ENCODE peak calls at places on chromosomes 1 and 21, in nine cellular contexts. Y is tibial nerve, N is SK-N-SH, W is A549, C is HepG2, A is K562, R is H1, Q is stomach, S is esophagus muscularis mucosa. L is an unnamed sample.

GRCh38 chr1:111690306-111690617 is 48.9 kb downstream of the INKA2 start:
- DNase-seq in Y (peak), N (peak), W (no peak), C (no peak), A (no peak), R (no peak), Q (peak), S (no peak), L (peak)

GRCh38 chr21:38952890-38953289 is 147.2 kb downstream of the ETS2 start:
- DNase-seq in Y (no peak), N (no peak), W (no peak), C (no peak), A (no peak), R (no peak), Q (no peak), S (no peak), L (no peak)

GRCh38 chr1:157894613-157895012 is 53.0 kb upstream of the CD5L start:
- DNase-seq in Y (no peak), N (no peak), W (no peak), C (no peak), A (no peak), R (no peak), Q (no peak), S (no peak), L (no peak)

GRCh38 chr1:3315399-3315798 is 139.1 kb upstream of the ARHGEF16 start:
- DNase-seq in Y (no peak), N (no peak), W (no peak), C (no peak), A (no peak), R (no peak), Q (no peak), S (no peak), L (no peak)

GRCh38 chr21:46634966-46635323 is 529 bp upstream of the PRMT2 start:
- DNase-seq in Y (peak), N (peak), W (peak), C (peak), A (peak), R (no peak), Q (peak), S (peak), L (no peak)

GRCh38 chr1:109882288-109883245 is 28.1 kb upstream of the CSF1 start:
- DNase-seq in Y (no peak), N (no peak), W (no peak), C (peak), A (peak), R (no peak), Q (no peak), S (no peak), L (no peak)

GRCh38 chr1:67862685-67863084 is 29.4 kb upstream of the GNG12 start:
- DNase-seq in Y (no peak), N (no peak), W (no peak), C (no peak), A (no peak), R (no peak), Q (no peak), S (no peak), L (no peak)

GRCh38 chr1:19682257-19682656 is 17.6 kb downstream of the HTR6 start:
- DNase-seq in Y (no peak), N (peak), W (no peak), C (no peak), A (peak), R (no peak), Q (no peak), S (no peak), L (no peak)

GRCh38 chr1:115408489-115409002 is 70.5 kb upstream of the NGF start:
- DNase-seq in Y (no peak), N (no peak), W (no peak), C (no peak), A (no peak), R (no peak), Q (no peak), S (peak), L (no peak)

GRCh38 chr1:190478193-190479007 is 736 bp upstream of the BRINP3 start:
- DNase-seq in Y (no peak), N (peak), W (peak), C (no peak), A (no peak), R (peak), Q (no peak), S (no peak), L (peak)

GRCh38 chr1:162021124-162021523 is 2.5 kb downstream of the OLFML2B start:
- DNase-seq in Y (no peak), N (no peak), W (no peak), C (no peak), A (no peak), R (no peak), Q (no peak), S (no peak), L (no peak)

GRCh38 chr1:109935451-109935900 is 24.8 kb downstream of the CSF1 start:
- DNase-seq in Y (no peak), N (no peak), W (no peak), C (peak), A (no peak), R (no peak), Q (peak), S (no peak), L (peak)

GRCh38 chr1:206589206-206589605 is 23.1 kb downstream of the EIF2D start:
- DNase-seq in Y (no peak), N (no peak), W (no peak), C (no peak), A (no peak), R (no peak), Q (no peak), S (no peak), L (no peak)

GRCh38 chr1:96710708-96711477 is 10.7 kb upstream of the PTBP2 start:
- DNase-seq in Y (no peak), N (no peak), W (no peak), C (no peak), A (no peak), R (no peak), Q (no peak), S (no peak), L (no peak)

GRCh38 chr1:11498956-11499824 is 20.2 kb downstream of the DISP3 start:
- DNase-seq in Y (no peak), N (no peak), W (no peak), C (no peak), A (no peak), R (peak), Q (no peak), S (no peak), L (no peak)

GRCh38 chr1:159448181-159448580 is 8.7 kb downstream of the OR10J1 start:
- DNase-seq in Y (no peak), N (no peak), W (no peak), C (no peak), A (no peak), R (no peak), Q (no peak), S (no peak), L (no peak)

GRCh38 chr1:181104790-181105133 is 16.3 kb downstream of the IER5 start:
- DNase-seq in Y (no peak), N (no peak), W (no peak), C (peak), A (no peak), R (no peak), Q (no peak), S (no peak), L (peak)

DNA sequence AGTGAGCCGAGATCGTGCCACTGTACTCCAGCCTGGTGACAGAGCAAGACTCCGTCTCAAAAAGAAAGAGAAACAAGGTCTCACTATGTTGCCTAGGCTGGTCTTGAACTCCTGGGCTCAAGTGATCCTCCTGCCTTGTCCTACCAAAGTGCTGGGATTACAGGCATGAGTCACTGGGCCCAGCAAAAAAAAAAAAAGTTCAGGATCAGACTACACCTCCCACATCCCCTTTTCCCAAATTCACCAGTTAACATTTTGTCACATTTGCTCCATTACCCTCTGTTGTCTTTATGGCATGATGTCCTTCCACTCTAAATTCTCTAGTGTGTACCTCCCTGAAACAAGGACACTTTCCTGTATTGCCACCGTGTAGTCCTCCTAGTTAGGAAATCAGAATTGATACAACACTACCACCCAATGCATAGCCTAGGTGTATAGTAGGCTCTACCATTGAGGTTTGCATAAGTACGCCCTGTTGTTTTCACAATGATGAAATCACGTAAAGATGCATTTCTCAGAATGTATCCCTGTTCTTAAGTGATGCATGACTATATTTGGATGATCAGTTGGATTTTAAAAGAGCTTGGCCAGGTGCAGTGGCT is 10.7 kb downstream of the SPEN start:
- DNase-seq in Y (no peak), N (no peak), W (no peak), C (no peak), A (no peak), R (peak), Q (no peak), S (no peak), L (no peak)
- H3K4me3 ChIP-seq in Y (no peak), N (no peak), W (no peak), C (no peak), A (no peak), R (no peak), Q (no peak), S (no peak), L (no peak)

GRCh38 chr1:212675675-212676074 is 24.0 kb downstream of the BATF3 start:
- DNase-seq in Y (no peak), N (no peak), W (no peak), C (no peak), A (no peak), R (no peak), Q (no peak), S (no peak), L (no peak)

GRCh38 chr1:212674872-212675271 is 24.8 kb downstream of the BATF3 start:
- DNase-seq in Y (no peak), N (no peak), W (no peak), C (no peak), A (no peak), R (no peak), Q (no peak), S (no peak), L (no peak)

GRCh38 chr1:212678456-212679410 is 20.9 kb downstream of the BATF3 start:
- DNase-seq in Y (no peak), N (no peak), W (no peak), C (no peak), A (no peak), R (no peak), Q (no peak), S (no peak), L (no peak)

GRCh38 chr1:212677136-212677535 is 22.5 kb downstream of the BATF3 start:
- DNase-seq in Y (no peak), N (no peak), W (no peak), C (no peak), A (no peak), R (peak), Q (no peak), S (no peak), L (no peak)

GRCh38 chr1:212677573-212677972 is 22.1 kb downstream of the BATF3 start:
- DNase-seq in Y (no peak), N (no peak), W (no peak), C (no peak), A (no peak), R (peak), Q (no peak), S (no peak), L (no peak)
- TF ChIP-seq EP300 in Y (no peak), N (no peak), W (no peak), C (no peak), A (no peak), R (no peak), Q (no peak), S (no peak), L (no peak)

GRCh38 chr1:91549041-91549735 is 48.5 kb downstream of the CDC7 start:
- DNase-seq in Y (no peak), N (no peak), W (no peak), C (no peak), A (no peak), R (no peak), Q (no peak), S (peak), L (peak)
- H3K4me3 ChIP-seq in Y (no peak), N (no peak), W (no peak), C (no peak), A (no peak), R (no peak), Q (no peak), S (no peak), L (no peak)

GRCh38 chr1:32066489-32066873 is 6.3 kb upstream of the TMEM39B start:
- DNase-seq in Y (peak), N (no peak), W (peak), C (no peak), A (peak), R (no peak), Q (peak), S (peak), L (peak)
- TF ChIP-seq EP300 in Y (peak), N (no peak), W (no peak), C (no peak), A (peak), R (no peak), Q (no peak), S (no peak), L (no peak)

GRCh38 chr1:225471453-225472301 is 43.8 kb upstream of the LBR start:
- DNase-seq in Y (no peak), N (no peak), W (no peak), C (no peak), A (no peak), R (peak), Q (no peak), S (no peak), L (no peak)

GRCh38 chr1:225470691-225471452 is 43.0 kb upstream of the LBR start:
- DNase-seq in Y (no peak), N (no peak), W (no peak), C (no peak), A (no peak), R (peak), Q (no peak), S (no peak), L (no peak)

GRCh38 chr1:225468270-225469020 is 40.6 kb upstream of the LBR start:
- DNase-seq in Y (no peak), N (no peak), W (no peak), C (no peak), A (no peak), R (no peak), Q (no peak), S (no peak), L (no peak)

GRCh38 chr1:225469051-225469450 is 41.2 kb upstream of the LBR start:
- DNase-seq in Y (no peak), N (no peak), W (no peak), C (no peak), A (no peak), R (no peak), Q (no peak), S (no peak), L (no peak)

DNA sequence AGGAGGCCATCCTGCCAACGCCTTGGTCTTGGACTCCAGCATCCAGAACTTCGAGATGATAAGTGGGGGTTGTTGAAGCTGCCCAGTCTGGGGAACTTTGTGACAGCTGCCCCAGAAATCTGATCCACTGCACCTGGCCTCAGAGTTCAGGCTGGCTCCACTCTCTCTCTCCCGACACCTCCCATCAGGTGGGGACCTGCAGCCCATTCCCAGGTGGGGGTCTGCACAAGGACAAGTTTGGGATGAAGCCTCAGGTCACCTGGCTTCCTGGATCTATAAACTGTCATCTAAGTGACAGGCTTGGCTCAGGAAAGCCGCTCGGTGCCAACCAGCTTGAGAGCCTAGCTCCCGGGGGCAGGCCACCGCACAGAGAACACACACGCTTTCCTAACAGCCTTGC is 42.4 kb upstream of the LBR start:
- DNase-seq in Y (no peak), N (no peak), W (no peak), C (no peak), A (no peak), R (no peak), Q (no peak), S (no peak), L (no peak)
- H3K4me3 ChIP-seq in Y (no peak), N (no peak), W (no peak), C (no peak), A (no peak), R (no peak), Q (no peak), S (no peak), L (no peak)

GRCh38 chr1:33111965-33112364 is 31.0 kb downstream of the AZIN2 start:
- DNase-seq in Y (no peak), N (peak), W (peak), C (peak), A (no peak), R (no peak), Q (no peak), S (no peak), L (no peak)
- TF ChIP-seq EP300 in Y (no peak), N (no peak), W (no peak), C (no peak), A (no peak), R (no peak), Q (no peak), S (no peak), L (no peak)

GRCh38 chr1:78649628-78650027 is at the start of gene IFI44:
- DNase-seq in Y (peak), N (peak), W (no peak), C (no peak), A (no peak), R (no peak), Q (peak), S (no peak), L (peak)
- H3K4me3 ChIP-seq in Y (peak), N (peak), W (no peak), C (no peak), A (no peak), R (no peak), Q (peak), S (peak), L (peak)

GRCh38 chr1:226119169-226119568 is 56.7 kb downstream of the H3-3A start:
- DNase-seq in Y (no peak), N (no peak), W (no peak), C (no peak), A (no peak), R (no peak), Q (no peak), S (no peak), L (no peak)
- TF ChIP-seq EP300 in Y (no peak), N (no peak), W (no peak), C (no peak), A (no peak), R (no peak), Q (no peak), S (no peak), L (no peak)

L was measured in transverse colon.